ENCODE peak calls at places on chromosomes 12 and 14, in five cellular contexts. H is hepatocyte, Q is PC-3, O is upper lobe of left lung, Z is K562. C is an unnamed sample. For H3K27me3, the result is how much of the 10 kb centered on the place peaks cover.

GRCh38 chr12:58007875-58008274 is 66.5 kb downstream of the ATP23 start:
- DNase-seq in H (no peak), Q (no peak), O (no peak), Z (no peak), C (no peak)

GRCh38 chr14:91456283-91456682 is 38.7 kb upstream of the CCDC88C start:
- DNase-seq in H (no peak), Q (no peak), O (no peak), Z (no peak), C (no peak)

GRCh38 chr12:44369967-44370366 is 506.1 kb downstream of the NELL2 start:
- DNase-seq in H (no peak), Q (peak), O (no peak), Z (no peak), C (no peak)

GRCh38 chr12:21248679-21249078 is 86.0 kb downstream of the SLCO1A2 start:
- DNase-seq in H (peak), Q (peak), O (no peak), Z (no peak), C (peak)

GRCh38 chr12:110120878-110121277 is 3.3 kb upstream of the IFT81 start:
- DNase-seq in H (no peak), Q (no peak), O (no peak), Z (no peak), C (no peak)

GRCh38 chr12:59808317-59808910 is 212.6 kb downstream of the SLC16A7 start:
- DNase-seq in H (peak), Q (peak), O (no peak), Z (peak), C (peak)

GRCh38 chr14:47438650-47439140 is 236.7 kb downstream of the MDGA2 start:
- DNase-seq in H (no peak), Q (peak), O (no peak), Z (no peak), C (no peak)

GRCh38 chr14:22333408-22334274 is 255.4 kb downstream of the DAD1 start:
- DNase-seq in H (peak), Q (peak), O (no peak), Z (peak), C (peak)

GRCh38 chr12:52032431-52032796 is 18.8 kb upstream of the NR4A1 start:
- DNase-seq in H (peak), Q (peak), O (peak), Z (no peak), C (peak)

GRCh38 chr12:6819069-6820030 is 2.3 kb upstream of the GPR162 start:
- DNase-seq in H (no peak), Q (no peak), O (no peak), Z (no peak), C (peak)

GRCh38 chr14:83217492-83217891 is 1683.8 kb upstream of the SEL1L start:
- DNase-seq in H (peak), Q (peak), O (peak), Z (no peak), C (no peak)

GRCh38 chr14:77003960-77004710 is 24.4 kb downstream of the IRF2BPL start:
- DNase-seq in H (peak), Q (peak), O (peak), Z (no peak), C (no peak)

GRCh38 chr12:125111403-125111802 is 46.2 kb downstream of the AACS start:
- DNase-seq in H (no peak), Q (no peak), O (no peak), Z (no peak), C (no peak)

GRCh38 chr12:553216-554000 is 93.7 kb downstream of the B4GALNT3 start:
- DNase-seq in H (no peak), Q (no peak), O (no peak), Z (no peak), C (peak)

GRCh38 chr14:52458721-52459085 is 93.6 kb downstream of the TXNDC16 start:
- DNase-seq in H (no peak), Q (peak), O (no peak), Z (no peak), C (no peak)

GRCh38 chr14:37252434-37252833 is 54.7 kb downstream of the MIPOL1 start:
- DNase-seq in H (no peak), Q (no peak), O (no peak), Z (no peak), C (no peak)

DNA sequence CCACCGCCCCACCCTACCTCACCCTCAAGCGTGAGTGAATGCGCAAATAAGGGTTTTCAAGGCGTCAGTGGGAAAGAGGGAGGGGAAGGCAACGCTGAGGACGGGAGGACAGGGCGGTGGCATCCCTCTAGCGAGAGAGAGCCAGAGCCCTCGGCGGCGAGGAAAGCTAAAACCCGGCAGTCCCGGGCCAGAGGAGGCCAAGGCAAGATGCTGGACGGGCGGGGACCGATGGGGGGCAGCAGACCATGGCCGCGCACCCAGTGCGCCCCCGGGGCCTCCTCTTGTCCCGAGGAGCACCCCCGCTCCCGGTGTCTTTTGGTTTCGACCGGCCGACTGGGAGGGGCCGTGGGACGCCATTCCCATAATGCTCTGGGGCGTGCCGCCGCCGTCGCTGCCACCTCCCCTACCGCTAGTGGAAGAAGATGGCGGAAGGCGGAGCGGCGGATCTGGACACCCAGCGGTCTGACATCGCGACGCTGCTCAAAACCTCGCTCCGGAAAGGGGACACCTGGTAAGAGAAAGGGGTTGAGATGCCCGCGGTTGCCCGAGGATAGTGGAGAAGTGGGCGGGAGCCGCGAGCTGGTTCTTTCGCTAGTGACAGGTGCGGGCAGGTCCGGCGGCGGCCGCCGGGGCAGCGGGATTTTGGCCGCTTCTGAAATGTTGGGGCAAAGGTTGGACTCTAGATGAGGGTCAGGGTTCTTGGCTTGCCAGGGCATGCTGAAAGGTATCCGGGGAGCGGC is at the start of gene USP15:
- DNase-seq in H (peak), Q (peak), O (peak), Z (peak), C (peak)
- TF ChIP-seq CTCF in H (peak), Q (peak), O (peak), Z (peak), C (peak)

GRCh38 chr12:102965281-102966155 is 8.0 kb downstream of the ASCL1 start:
- DNase-seq in H (no peak), Q (no peak), O (no peak), Z (no peak), C (no peak)

GRCh38 chr12:102966200-102966941 is 8.9 kb downstream of the ASCL1 start:
- DNase-seq in H (no peak), Q (no peak), O (no peak), Z (no peak), C (no peak)

GRCh38 chr12:102962986-102963385 is 5.5 kb downstream of the ASCL1 start:
- DNase-seq in H (no peak), Q (no peak), O (no peak), Z (no peak), C (no peak)

GRCh38 chr12:102963796-102964195 is 6.3 kb downstream of the ASCL1 start:
- DNase-seq in H (no peak), Q (no peak), O (no peak), Z (no peak), C (no peak)

GRCh38 chr12:102964872-102965271 is 7.4 kb downstream of the ASCL1 start:
- DNase-seq in H (peak), Q (no peak), O (no peak), Z (no peak), C (no peak)
- H3K27me3 ChIP-seq in H (half or more), Q (half or more), O (under half), Z (under half), C (under half)

DNA sequence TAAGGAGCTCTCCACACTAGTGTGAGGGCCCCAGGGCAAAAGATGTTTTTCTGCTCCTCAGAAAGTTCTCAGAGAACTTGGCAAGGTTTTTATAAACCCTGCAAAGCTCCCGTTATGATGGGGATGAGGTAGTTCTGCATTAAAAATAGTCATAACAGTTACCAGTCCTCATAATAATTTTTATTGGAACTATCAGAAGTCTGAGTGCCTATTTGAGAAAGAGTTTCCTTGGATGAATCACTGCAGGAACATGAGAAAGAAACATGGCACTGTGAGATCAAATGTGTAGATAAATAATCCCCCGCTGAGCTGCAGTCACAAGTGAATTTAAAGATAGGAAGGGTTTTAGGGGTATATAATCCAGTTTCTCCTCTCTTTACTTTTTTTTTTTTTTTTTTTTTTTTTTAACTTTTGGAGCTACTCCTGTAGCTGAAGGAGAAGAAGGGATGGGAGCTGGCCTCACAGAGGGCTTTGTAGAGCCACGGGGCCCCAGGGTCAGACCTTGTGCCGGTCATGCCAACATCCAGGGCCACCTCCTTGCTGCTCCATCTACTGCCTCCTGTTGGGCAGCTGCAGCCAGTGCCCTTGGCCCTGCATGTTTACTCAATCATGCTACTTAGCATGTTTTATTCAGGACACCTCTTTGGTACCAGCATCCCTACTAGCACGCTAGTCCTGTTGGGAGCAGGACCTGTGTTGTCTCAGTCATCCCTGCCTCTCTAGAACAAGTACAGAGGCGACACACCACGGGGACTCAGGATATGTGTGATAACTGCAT is 39.5 kb downstream of the EVL start:
- DNase-seq in H (no peak), Q (peak), O (no peak), Z (no peak), C (peak)
- TF ChIP-seq CTCF in H (no peak), Q (no peak), O (no peak), Z (no peak), C (peak)

GRCh38 chr12:96033549-96034389 is 1.6 kb downstream of the LTA4H start:
- DNase-seq in H (peak), Q (no peak), O (no peak), Z (no peak), C (no peak)
- H3K27me3 ChIP-seq in H (under half), Q (under half), O (under half), Z (under half), C (under half)

GRCh38 chr12:18361431-18361830 is 100.1 kb downstream of the PIK3C2G start:
- DNase-seq in H (no peak), Q (no peak), O (no peak), Z (no peak), C (no peak)
- TF ChIP-seq CTCF in H (no peak), Q (no peak), O (no peak), Z (no peak), C (no peak)

GRCh38 chr12:53981652-53982565 is 3.0 kb upstream of the HOXC10 start:
- DNase-seq in H (no peak), Q (no peak), O (no peak), Z (no peak), C (no peak)

GRCh38 chr12:53984901-53985357 is at the start of gene HOXC10:
- DNase-seq in H (peak), Q (peak), O (peak), Z (peak), C (peak)

GRCh38 chr12:53983580-53984572 is 1.1 kb upstream of the HOXC10 start:
- DNase-seq in H (no peak), Q (no peak), O (no peak), Z (no peak), C (no peak)

GRCh38 chr12:53980448-53981388 is 4.2 kb upstream of the HOXC10 start:
- DNase-seq in H (no peak), Q (no peak), O (no peak), Z (no peak), C (no peak)

GRCh38 chr12:53982616-53983579 is 2.0 kb upstream of the HOXC10 start:
- DNase-seq in H (no peak), Q (no peak), O (no peak), Z (no peak), C (no peak)
- H3K27me3 ChIP-seq in H (half or more), Q (under half), O (half or more), Z (under half), C (under half)

GRCh38 chr12:14284189-14284722 is 81.2 kb upstream of the ATF7IP start:
- DNase-seq in H (peak), Q (no peak), O (peak), Z (peak), C (peak)
- TF ChIP-seq CTCF in H (no peak), Q (no peak), O (no peak), Z (peak), C (no peak)